ENCODE peak calls at places on chromosomes 7 and 10, in eight cellular contexts. V is heart left ventricle; I is astrocyte of the spinal cord; O is HCT116; H is epithelial cell of esophagus; X is CD8-positive, alpha-beta memory T cell; Y is body of pancreas; E is heart right ventricle. K is an unnamed sample.

GRCh38 chr10:129951251-129951808 is 12.7 kb downstream of the EBF3 start:
- DNase-seq in V (no peak), I (no peak), O (no peak), H (no peak), X (no peak), Y (no peak), E (no peak), K (no peak)

GRCh38 chr10:35335133-35335532 is 1.2 kb upstream of the CCNY start:
- DNase-seq in V (no peak), I (no peak), O (no peak), H (peak; percentile 73), X (no peak), Y (no peak), E (no peak), K (peak; percentile 46)

GRCh38 chr10:91974960-91975359 is 51.4 kb downstream of the BTAF1 start:
- DNase-seq in V (no peak), I (peak; percentile 57), O (no peak), H (peak; percentile 56), X (no peak), Y (no peak), E (no peak), K (peak; percentile 44)

GRCh38 chr7:107118109-107118900 is 50.5 kb upstream of the HBP1 start:
- DNase-seq in V (no peak), I (peak; percentile 21), O (no peak), H (no peak), X (no peak), Y (no peak), E (no peak), K (no peak)

GRCh38 chr7:105487559-105488218 is 34.4 kb downstream of the PUS7 start:
- DNase-seq in V (no peak), I (peak; percentile 82), O (no peak), H (peak; percentile 75), X (peak; percentile 13), Y (no peak), E (peak; percentile 17), K (peak; percentile 41)

GRCh38 chr10:3782099-3782455 is 2.9 kb downstream of the KLF6 start:
- DNase-seq in V (no peak), I (no peak), O (no peak), H (no peak), X (peak; percentile 74), Y (peak; percentile 45), E (no peak), K (no peak)

GRCh38 chr10:2256241-2256640 is 518.9 kb upstream of the ADARB2 start:
- DNase-seq in V (no peak), I (no peak), O (no peak), H (no peak), X (no peak), Y (no peak), E (no peak), K (no peak)

GRCh38 chr10:98029149-98030092 is 1.0 kb downstream of the CRTAC1 start:
- DNase-seq in V (no peak), I (no peak), O (no peak), H (no peak), X (no peak), Y (peak; percentile 13), E (no peak), K (no peak)

GRCh38 chr10:93445978-93446720 is 36.0 kb downstream of the MYOF start:
- DNase-seq in V (no peak), I (no peak), O (no peak), H (peak; percentile 66), X (no peak), Y (no peak), E (no peak), K (peak; percentile 59)

GRCh38 chr7:51067757-51068156 is 248.9 kb downstream of the COBL start:
- DNase-seq in V (peak; percentile 43), I (peak; percentile 84), O (peak; percentile 35), H (peak; percentile 73), X (no peak), Y (peak; percentile 83), E (peak; percentile 76), K (peak; percentile 42)

GRCh38 chr10:92965314-92965713 is 95.3 kb upstream of the CYP26C1 start:
- DNase-seq in V (no peak), I (peak; percentile 73), O (peak; percentile 34), H (peak; percentile 64), X (no peak), Y (no peak), E (no peak), K (peak; percentile 28)

GRCh38 chr10:110802551-110803238 is 69.0 kb upstream of the PDCD4 start:
- DNase-seq in V (peak; percentile 81), I (peak; percentile 85), O (no peak), H (peak; percentile 75), X (peak; percentile 47), Y (peak; percentile 86), E (peak; percentile 86), K (peak; percentile 73)

GRCh38 chr10:81949283-81949682 is 74.3 kb downstream of the NRG3 start:
- DNase-seq in V (no peak), I (no peak), O (no peak), H (no peak), X (no peak), Y (no peak), E (no peak), K (no peak)

GRCh38 chr7:16318989-16319915 is 102.1 kb downstream of the CRPPA start:
- DNase-seq in V (no peak), I (peak; percentile 60), O (peak; percentile 81), H (peak; percentile 59), X (no peak), Y (no peak), E (no peak), K (peak; percentile 67)

GRCh38 chr10:7117806-7118674 is 292.8 kb downstream of the SFMBT2 start:
- DNase-seq in V (no peak), I (no peak), O (no peak), H (no peak), X (no peak), Y (no peak), E (no peak), K (no peak)

DNA sequence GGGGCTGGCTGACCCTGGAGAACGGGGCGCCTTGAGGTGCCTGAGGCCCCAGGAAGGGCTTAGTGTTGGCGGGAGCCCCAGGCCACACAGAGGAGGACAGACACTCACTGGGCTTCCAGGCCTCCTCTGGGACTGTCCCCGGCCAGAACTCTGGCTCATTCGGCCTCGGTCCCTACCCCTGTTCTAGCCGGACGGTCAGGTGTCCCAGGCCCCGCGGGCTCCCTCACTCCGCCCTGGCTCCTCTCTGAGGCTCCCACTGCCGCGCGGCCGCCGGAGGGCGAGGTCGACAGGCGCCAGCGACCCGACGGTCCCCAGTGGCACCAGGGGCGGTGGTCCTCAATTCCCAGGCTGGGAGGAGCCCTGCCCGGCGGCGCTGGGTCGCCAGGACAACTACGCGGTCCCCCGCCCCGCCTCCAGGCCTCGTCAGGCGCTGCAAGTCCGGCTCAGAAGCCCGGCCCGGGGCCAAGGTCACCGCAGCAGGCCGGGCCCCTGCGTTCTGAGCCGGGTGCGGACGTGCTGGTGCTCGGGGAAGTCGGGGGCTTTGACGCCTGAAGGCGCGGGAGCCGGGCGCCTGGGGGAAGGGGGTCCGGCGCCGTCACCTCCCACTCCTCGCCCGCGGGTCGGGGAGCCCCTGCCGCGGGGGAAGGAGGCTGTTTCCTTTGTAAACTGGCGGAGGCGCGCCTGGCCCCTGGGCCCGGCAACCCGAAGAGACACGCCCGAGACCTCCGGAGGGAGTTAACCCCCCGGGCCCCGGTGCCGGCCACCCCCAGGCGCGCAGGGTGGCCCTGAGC is 1.1 kb upstream of the PWWP2B start:
- DNase-seq in V (peak; percentile 86), I (no peak), O (no peak), H (no peak), X (no peak), Y (peak; percentile 86), E (peak; percentile 79), K (no peak)
- H3K4me3 ChIP-seq in V (peak overlapping the region; percentile 69), I (peak overlapping the region; percentile 27), O (peak overlapping the region; percentile 30), H (peak overlapping the region; percentile 30), X (no peak overlapping the region), Y (no peak overlapping the region), E (peak overlapping the region; percentile 85), K (peak overlapping the region; percentile 66)

GRCh38 chr7:151381333-151382078 is 28.3 kb downstream of the WDR86 start:
- DNase-seq in V (peak; percentile 18), I (no peak), O (no peak), H (no peak), X (peak; percentile 73), Y (no peak), E (no peak), K (no peak)
- H3K4me3 ChIP-seq in V (peak overlapping the region; percentile 43), I (no peak overlapping the region), O (no peak overlapping the region), H (no peak overlapping the region), X (peak overlapping the region; percentile 45), Y (no peak overlapping the region), E (peak overlapping the region; percentile 32), K (no peak overlapping the region)

GRCh38 chr10:101152316-101152715 is 21.2 kb downstream of the TLX1 start:
- DNase-seq in V (no peak), I (no peak), O (no peak), H (no peak), X (no peak), Y (no peak), E (no peak), K (no peak)
- H3K4me3 ChIP-seq in V (no peak overlapping the region), I (no peak overlapping the region), O (no peak overlapping the region), H (no peak overlapping the region), X (no peak overlapping the region), Y (no peak overlapping the region), E (no peak overlapping the region), K (no peak overlapping the region)

GRCh38 chr7:151065516-151065915 is 6.1 kb downstream of the SLC4A2 start:
- DNase-seq in V (no peak), I (no peak), O (no peak), H (no peak), X (no peak), Y (no peak), E (no peak), K (no peak)
- H3K4me3 ChIP-seq in V (no peak overlapping the region), I (no peak overlapping the region), O (no peak overlapping the region), H (no peak overlapping the region), X (no peak overlapping the region), Y (no peak overlapping the region), E (no peak overlapping the region), K (no peak overlapping the region)

DNA sequence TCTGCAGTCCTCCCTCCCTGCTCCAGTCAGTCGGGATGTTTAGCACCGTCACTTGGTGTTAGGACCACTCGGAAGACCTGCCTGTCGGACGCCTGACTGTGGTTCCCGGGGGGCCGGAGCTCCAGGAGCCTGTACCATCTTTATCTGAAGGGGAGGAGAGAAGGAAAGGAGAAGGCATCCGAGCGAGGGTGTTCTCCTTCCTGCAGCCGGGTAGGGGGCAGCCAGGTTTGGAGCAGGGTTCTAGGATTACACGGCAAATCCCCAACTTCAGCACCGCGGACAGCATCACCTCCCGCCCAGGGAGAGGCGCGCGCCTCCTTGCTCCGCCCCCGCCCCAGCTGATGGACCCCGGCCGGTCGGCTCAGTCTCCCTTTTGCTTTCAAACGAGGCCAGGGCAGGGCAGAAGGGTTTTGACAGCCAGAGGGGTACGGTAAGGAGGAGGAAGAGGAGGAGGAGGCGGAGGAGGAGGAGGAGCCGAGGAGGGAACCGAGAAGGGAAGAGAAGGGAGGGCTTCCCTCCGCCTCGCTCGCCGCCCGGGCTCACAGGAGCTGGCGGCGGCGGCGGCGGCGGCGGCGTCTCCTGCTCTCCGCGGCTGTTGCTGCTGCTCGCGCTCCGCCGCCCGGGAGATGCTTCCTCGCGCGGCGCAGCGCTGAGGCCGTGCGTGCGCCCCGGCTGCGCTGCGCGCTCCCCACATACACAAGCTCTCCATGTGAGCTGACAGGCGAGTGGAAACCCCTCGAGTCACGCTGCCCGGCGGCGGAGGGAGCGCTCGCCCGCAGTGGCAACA is 743 bp upstream of the CNTNAP2 start:
- DNase-seq in V (peak; percentile 54), I (peak; percentile 61), O (no peak), H (peak; percentile 53), X (no peak), Y (peak; percentile 53), E (peak; percentile 36), K (peak; percentile 3)
- H3K4me3 ChIP-seq in V (peak overlapping the region; percentile 56), I (peak overlapping the region; percentile 40), O (no peak overlapping the region), H (peak overlapping the region; percentile 35), X (no peak overlapping the region), Y (no peak overlapping the region), E (peak overlapping the region; percentile 32), K (no peak overlapping the region)

K was measured in mammary epithelial cell.